ENCODE peak calls at places on chromosomes 7 and 10, in ten cellular contexts. O is NCI-H1048, V is fibroblast of the aortic adventitia, N is endodermal cell, F is GM03348, J is amniotic stem cell, W is AG04450, A is heart left ventricle, U is occipital lobe, C is NAMALWA. D is an unnamed sample.

GRCh38 chr7:7972128-7972527 is 3.5 kb downstream of the GLCCI1 start:
- DNase-seq in J (no peak), U (peak; percentile 8), A (no peak), O (no peak), V (no peak), W (no peak), N (no peak), C (peak; percentile 83), F (no peak), D (no peak)

GRCh38 chr7:156625585-156625984 is 15.0 kb upstream of the RNF32 start:
- DNase-seq in U (no peak), O (no peak), V (no peak), A (no peak), F (no peak), N (no peak), W (no peak), J (no peak), C (no peak), D (no peak)

GRCh38 chr7:82507976-82508677 is 64.5 kb upstream of the CACNA2D1 start:
- DNase-seq in C (no peak), N (peak; percentile 80), U (no peak), O (no peak), A (no peak), V (no peak), J (no peak), F (no peak), W (no peak), D (no peak)

GRCh38 chr7:1954366-1955004 is 278.3 kb downstream of the MAD1L1 start:
- DNase-seq in J (no peak), W (no peak), V (no peak), N (peak; percentile 62), O (no peak), F (peak; percentile 48), U (no peak), A (no peak), C (no peak), D (no peak)

GRCh38 chr7:142385528-142386340 is 127.9 kb upstream of the PRSS58 start:
- DNase-seq in O (no peak), F (peak; percentile 54), V (peak; percentile 79), U (peak; percentile 24), A (peak; percentile 22), N (peak; percentile 85), W (peak; percentile 33), J (peak; percentile 31), C (peak; percentile 77), D (peak; percentile 61)

GRCh38 chr10:6176691-6177231 is 26.0 kb upstream of the PFKFB3 start:
- DNase-seq in C (no peak), J (no peak), V (peak; percentile 45), O (no peak), U (no peak), F (no peak), A (no peak), W (no peak), N (no peak), D (peak; percentile 16)

GRCh38 chr7:77330169-77330882 is 85.8 kb downstream of the GSAP start:
- DNase-seq in J (no peak), W (no peak), V (no peak), N (no peak), A (peak; percentile 26), U (no peak), F (no peak), O (no peak), C (peak; percentile 36), D (no peak)

GRCh38 chr7:121360564-121360963 is 31.8 kb downstream of the WNT16 start:
- DNase-seq in V (no peak), W (no peak), O (no peak), N (no peak), J (no peak), U (no peak), F (no peak), A (no peak), C (no peak), D (no peak)

GRCh38 chr7:69517985-69518731 is 80.1 kb upstream of the AUTS2 start:
- DNase-seq in A (no peak), V (no peak), W (no peak), U (peak; percentile 16), C (no peak), F (peak; percentile 62), O (no peak), J (no peak), N (peak; percentile 70), D (no peak)

GRCh38 chr7:35424869-35425495 is 171.1 kb upstream of the TBX20 start:
- DNase-seq in V (peak; percentile 61), N (peak; percentile 79), W (peak; percentile 10), F (peak; percentile 80), C (peak; percentile 78), U (no peak), O (no peak), A (peak; percentile 58), J (no peak), D (peak; percentile 71)

GRCh38 chr10:124995605-124996004 is 53.7 kb downstream of the ZRANB1 start:
- DNase-seq in U (no peak), J (no peak), A (no peak), N (peak; percentile 41), V (no peak), F (no peak), W (no peak), O (no peak), C (no peak), D (no peak)

GRCh38 chr10:103824281-103824680 is 31.1 kb downstream of the SH3PXD2A start:
- DNase-seq in N (no peak), C (no peak), A (no peak), U (no peak), V (peak; percentile 32), W (no peak), O (no peak), F (no peak), J (no peak), D (no peak)

GRCh38 chr10:33506838-33507661 is 172.6 kb upstream of the NRP1 start:
- DNase-seq in V (peak; percentile 70), A (no peak), C (no peak), N (no peak), W (no peak), U (no peak), O (no peak), F (peak; percentile 15), J (no peak), D (no peak)

GRCh38 chr10:13439771-13440708 is 88.8 kb downstream of the BEND7 start:
- DNase-seq in O (no peak), V (no peak), J (peak; percentile 24), W (no peak), A (peak; percentile 21), N (peak; percentile 92), F (peak; percentile 85), U (no peak), C (peak; percentile 65), D (peak; percentile 79)

GRCh38 chr10:27100800-27101347 is 580 bp upstream of the ANKRD26 start:
- DNase-seq in J (no peak), A (no peak), U (no peak), N (no peak), C (no peak), O (no peak), F (no peak), W (no peak), V (no peak), D (no peak)

GRCh38 chr7:37052673-37053072 is 328.4 kb upstream of the AOAH start:
- DNase-seq in W (no peak), A (no peak), F (peak; percentile 33), V (peak; percentile 28), C (peak; percentile 31), N (peak; percentile 91), O (no peak), J (no peak), U (no peak), D (peak; percentile 47)

GRCh38 chr7:73742338-73742752 is 3.7 kb upstream of the ABHD11 start:
- DNase-seq in U (no peak), W (no peak), J (no peak), C (no peak), A (no peak), N (peak; percentile 91), V (no peak), O (no peak), F (no peak), D (no peak)

D was measured in endothelial cell.